ENCODE peak calls at places on chromosomes 4 and X, in ten cellular contexts. O is activated T-cell treated with anti-CD3 and anti-CD28 coated beads, Interleukin-2, amount 50 U/mL, for 72 hours; W is NCI-H2107; U is activated CD8-positive, alpha-beta memory T cell treated with anti-CD3 and anti-CD28 coated beads for 48 hours; X is stimulated activated CD4-positive, alpha-beta T cell treated with anti-CD3 and anti-CD28 coated beads, Interleukin-1b, Interleukin-23, amount 100 ng/mL, for 1 hour; C is nucleus accumbens; P is effector CD4-positive, alpha-beta T cell; N is heart right ventricle; S is stromal cell of bone marrow; D is NAMALWA. L is an unnamed sample.
A peak's percentile ranks its signal among the peaks of the same experiment; 100 is the strongest.

GRCh38 chrX:69616520-69617203 is 749 bp downstream of the EDA start:
- DNase-seq in O (peak; percentile 2), W (no peak), U (no peak), X (no peak), C (no peak), P (no peak), N (peak; percentile 6), S (no peak), D (no peak), L (no peak)

GRCh38 chr4:123411976-123412589 is 15.5 kb downstream of the SPRY1 start:
- DNase-seq in O (no peak), W (no peak), U (no peak), X (no peak), C (no peak), P (no peak), N (no peak), S (no peak), D (no peak), L (peak; percentile 63)

GRCh38 chrX:386239-386767 is 404 bp downstream of the PPP2R3B start:
- DNase-seq in O (peak; percentile 62), W (no peak), U (no peak), X (no peak), C (no peak), P (no peak), N (no peak), S (no peak), D (peak; percentile 41), L (peak; percentile 32)

GRCh38 chrX:115582035-115582870 is 21.3 kb downstream of the PLS3 start:
- DNase-seq in O (no peak), W (no peak), U (no peak), X (no peak), C (no peak), P (no peak), N (no peak), S (no peak), D (no peak), L (no peak)

GRCh38 chr4:172998527-172999469 is 169.8 kb upstream of the GALNT7 start:
- DNase-seq in O (no peak), W (no peak), U (no peak), X (no peak), C (no peak), P (no peak), N (no peak), S (peak; percentile 84), D (no peak), L (peak; percentile 79)

GRCh38 chr4:116066711-116067245 is 953.4 kb upstream of the NDST4 start:
- DNase-seq in O (no peak), W (no peak), U (no peak), X (no peak), C (no peak), P (no peak), N (no peak), S (no peak), D (no peak), L (peak; percentile 3)

GRCh38 chrX:149453030-149453429 is 52.1 kb downstream of the IDS start:
- DNase-seq in O (no peak), W (no peak), U (no peak), X (no peak), C (no peak), P (no peak), N (no peak), S (peak; percentile 25), D (no peak), L (no peak)

GRCh38 chr4:111399523-111400135 is 745.6 kb upstream of the FAM241A start:
- DNase-seq in O (no peak), W (no peak), U (no peak), X (no peak), C (no peak), P (no peak), N (peak; percentile 8), S (peak; percentile 20), D (peak; percentile 9), L (no peak)

GRCh38 chrX:118652717-118653116 is 74.7 kb upstream of the IL13RA1 start:
- DNase-seq in O (no peak), W (no peak), U (no peak), X (no peak), C (no peak), P (no peak), N (no peak), S (peak; percentile 33), D (no peak), L (no peak)

GRCh38 chr4:27000820-27001219 is 140.2 kb downstream of the STIM2 start:
- DNase-seq in O (peak; percentile 14), W (no peak), U (no peak), X (no peak), C (no peak), P (no peak), N (no peak), S (no peak), D (peak; percentile 69), L (peak; percentile 18)

GRCh38 chr4:69896530-69897116 is 34.2 kb upstream of the CSN1S1 start:
- DNase-seq in O (no peak), W (no peak), U (no peak), X (no peak), C (no peak), P (no peak), N (no peak), S (no peak), D (no peak), L (peak; percentile 2)

GRCh38 chr4:44447563-44448504 is 775 bp downstream of the KCTD8 start:
- DNase-seq in O (peak; percentile 1), W (no peak), U (no peak), X (no peak), C (peak; percentile 46), P (no peak), N (peak; percentile 10), S (no peak), D (no peak), L (no peak)